ENCODE peak calls at places on chromosomes 13 and 19, in ten cellular contexts. A, G, V, J, K, Q, M, U, S and I are unnamed samples.
A peak's percentile ranks its signal among the peaks of the same experiment; 100 is the strongest.

GRCh38 chr19:6761053-6761676 is 6.1 kb downstream of the SH2D3A start:
- DNase-seq in A (no peak), G (no peak), V (no peak), J (no peak), K (no peak), Q (no peak), M (peak; percentile 45), U (peak; percentile 40), S (no peak), I (no peak)

GRCh38 chr13:106139407-106139806 is 396.1 kb downstream of the EFNB2 start:
- DNase-seq in A (no peak), G (no peak), V (no peak), J (no peak), K (no peak), Q (no peak), M (no peak), U (no peak), S (no peak), I (no peak)

GRCh38 chr19:39934584-39935233 is at the start of gene FCGBP:
- DNase-seq in A (no peak), G (no peak), V (no peak), J (no peak), K (no peak), Q (peak; percentile 13), M (no peak), U (no peak), S (no peak), I (no peak)

GRCh38 chr13:38804536-38804935 is 117.7 kb downstream of the FREM2 start:
- DNase-seq in A (peak; percentile 23), G (no peak), V (no peak), J (no peak), K (no peak), Q (no peak), M (no peak), U (peak; percentile 23), S (no peak), I (no peak)

GRCh38 chr13:109698779-109699178 is 87.6 kb downstream of the IRS2 start:
- DNase-seq in A (peak; percentile 73), G (no peak), V (peak; percentile 46), J (no peak), K (no peak), Q (no peak), M (no peak), U (peak; percentile 41), S (no peak), I (no peak)

GRCh38 chr19:6236310-6237291 is 43.2 kb downstream of the MLLT1 start:
- DNase-seq in A (no peak), G (peak; percentile 90), V (no peak), J (peak; percentile 55), K (peak; percentile 95), Q (peak; percentile 95), M (no peak), U (peak; percentile 92), S (peak; percentile 55), I (no peak)

GRCh38 chr19:16325161-16325527 is 518 bp downstream of the KLF2 start:
- DNase-seq in A (no peak), G (peak; percentile 55), V (no peak), J (peak; percentile 70), K (no peak), Q (no peak), M (no peak), U (no peak), S (peak; percentile 67), I (no peak)

GRCh38 chr13:104740616-104741222 is 1674.5 kb upstream of the SLC10A2 start:
- DNase-seq in A (no peak), G (no peak), V (no peak), J (no peak), K (no peak), Q (no peak), M (no peak), U (no peak), S (no peak), I (no peak)

GRCh38 chr13:101757446-101758039 is 305.1 kb downstream of the ITGBL1 start:
- DNase-seq in A (peak; percentile 43), G (no peak), V (peak; percentile 71), J (no peak), K (no peak), Q (no peak), M (peak; percentile 28), U (peak; percentile 70), S (no peak), I (peak; percentile 25)

GRCh38 chr19:48405850-48406249 is 12.4 kb downstream of the GRIN2D start:
- DNase-seq in A (no peak), G (no peak), V (no peak), J (no peak), K (no peak), Q (no peak), M (no peak), U (peak; percentile 36), S (no peak), I (no peak)

GRCh38 chr19:46860846-46861690 is at the start of gene ARHGAP35:
- DNase-seq in A (no peak), G (no peak), V (no peak), J (peak; percentile 37), K (peak; percentile 48), Q (peak; percentile 22), M (peak; percentile 90), U (peak; percentile 78), S (peak; percentile 43), I (no peak)

GRCh38 chr13:97856001-97856675 is 97.3 kb upstream of the IPO5 start:
- DNase-seq in A (no peak), G (peak; percentile 36), V (no peak), J (peak; percentile 44), K (peak; percentile 26), Q (peak; percentile 17), M (no peak), U (no peak), S (peak; percentile 48), I (no peak)

GRCh38 chr19:31430381-31430780 is 81.1 kb upstream of the TSHZ3 start:
- DNase-seq in A (no peak), G (no peak), V (no peak), J (no peak), K (no peak), Q (no peak), M (no peak), U (no peak), S (no peak), I (no peak)

GRCh38 chr19:17765069-17765618 is 13.9 kb downstream of the FCHO1 start:
- DNase-seq in A (no peak), G (peak; percentile 63), V (no peak), J (peak; percentile 71), K (no peak), Q (peak; percentile 69), M (peak; percentile 21), U (peak; percentile 83), S (peak; percentile 47), I (no peak)

GRCh38 chr13:83975668-83976165 is 93.4 kb upstream of the SLITRK1 start:
- DNase-seq in A (no peak), G (no peak), V (no peak), J (no peak), K (no peak), Q (no peak), M (no peak), U (no peak), S (no peak), I (no peak)

DNA sequence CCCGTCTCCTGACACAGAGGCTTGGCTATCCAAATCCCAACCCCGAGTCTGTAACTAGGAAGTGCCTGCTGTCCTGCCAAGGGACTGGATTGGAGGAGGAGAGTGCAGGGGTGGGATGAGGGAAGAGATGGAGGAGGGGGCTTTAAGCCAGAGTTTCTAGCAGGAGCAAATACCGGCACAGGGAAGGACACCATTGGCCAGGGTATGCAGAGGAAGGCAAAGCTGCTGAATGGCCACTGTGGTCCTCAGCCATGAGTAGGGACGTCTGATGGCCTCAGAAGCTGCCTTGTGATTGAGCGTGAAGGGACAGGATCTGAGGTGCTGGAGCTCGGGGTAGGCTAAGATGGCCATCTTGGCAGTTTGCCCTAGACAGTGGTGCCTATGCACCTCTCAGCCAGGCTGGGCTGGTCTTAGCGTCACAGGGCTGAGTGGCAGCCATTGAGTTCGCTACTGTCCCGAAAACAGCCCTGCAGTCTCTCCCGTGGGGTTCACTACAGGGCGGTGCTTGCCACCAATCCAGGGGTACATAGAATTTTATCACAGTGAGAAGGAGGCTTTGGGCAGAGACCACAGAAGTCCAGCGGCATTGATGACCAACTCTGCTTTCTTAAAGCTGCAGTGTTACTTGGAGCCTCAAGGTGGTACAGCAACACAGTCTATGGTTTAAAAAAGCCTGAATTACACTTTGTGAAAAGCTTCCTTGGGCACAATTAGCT is 61.8 kb downstream of the AKAP11 start:
- DNase-seq in A (peak; percentile 11), G (no peak), V (peak; percentile 71), J (no peak), K (no peak), Q (no peak), M (peak; percentile 3), U (peak; percentile 62), S (no peak), I (no peak)
- TF ChIP-seq CTCF in A (peak; percentile 63), G (peak; percentile 23), V (peak; percentile 82), J (peak; percentile 30), K (no peak), Q (peak; percentile 19), M (peak; percentile 21), U (peak; percentile 77), S (no peak), I (peak; percentile 42)

DNA sequence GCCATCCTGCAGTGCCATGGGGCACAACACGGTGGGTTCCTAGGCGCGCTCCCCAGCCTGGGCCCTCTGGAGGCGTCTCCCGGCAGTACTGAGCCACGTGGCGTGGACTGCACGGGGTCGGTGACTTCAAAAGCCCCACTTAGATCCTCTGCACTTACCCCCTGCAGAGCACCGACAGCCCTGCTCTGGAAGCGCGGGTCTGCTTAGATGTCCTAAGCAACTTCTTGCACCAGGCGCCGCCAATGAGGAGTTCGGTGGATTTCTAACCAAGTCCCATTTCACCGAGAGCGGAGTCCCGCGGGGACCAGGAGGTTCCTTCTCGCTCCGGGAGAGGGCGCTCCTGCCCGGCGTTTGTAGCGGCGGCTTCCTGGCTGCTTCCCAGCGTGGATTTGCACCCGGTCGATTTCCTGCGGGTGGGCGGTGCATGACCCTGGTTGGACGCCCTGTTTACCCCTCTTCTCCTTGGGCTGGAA is 25.2 kb upstream of the ZNF845 start:
- DNase-seq in A (no peak), G (no peak), V (no peak), J (no peak), K (no peak), Q (peak; percentile 3), M (no peak), U (no peak), S (peak; percentile 22), I (no peak)
- H3K4me3 ChIP-seq in A (no peak overlapping the region), G (no peak overlapping the region), V (no peak overlapping the region), J (no peak overlapping the region), K (no peak overlapping the region), Q (no peak overlapping the region), M (no peak overlapping the region), U (no peak overlapping the region), S (no peak overlapping the region), I (no peak overlapping the region)

GRCh38 chr13:51867062-51867461 is 5.3 kb downstream of the CCDC70 start:
- DNase-seq in A (no peak), G (no peak), V (no peak), J (no peak), K (no peak), Q (no peak), M (no peak), U (no peak), S (no peak), I (no peak)
- TF ChIP-seq CTCF in A (no peak), G (no peak), V (no peak), J (no peak), K (no peak), Q (no peak), M (no peak), U (no peak), S (no peak), I (no peak)

GRCh38 chr19:11195169-11195568 is 2.2 kb downstream of the KANK2 start:
- DNase-seq in A (no peak), G (no peak), V (no peak), J (peak; percentile 58), K (no peak), Q (no peak), M (no peak), U (no peak), S (peak; percentile 52), I (no peak)
- H3K4me3 ChIP-seq in A (peak overlapping the region; percentile 26), G (peak overlapping the region; percentile 21), V (peak overlapping the region; percentile 65), J (peak overlapping the region; percentile 70), K (peak overlapping the region; percentile 12), Q (no peak overlapping the region), M (no peak overlapping the region), U (no peak overlapping the region), S (peak overlapping the region; percentile 68), I (peak overlapping the region; percentile 79)